ENCODE peak calls at places on chromosome X, in seven cellular contexts. F is upper lobe of right lung, V is RWPE1, U is spleen, T is right atrium auricular region, S is left ventricle myocardium inferior, I is endodermal cell. K is an unnamed sample.

GRCh38 chrX:106932492-106932923 is 12.3 kb downstream of the CLDN2 start:
- DNase-seq in F (no peak), V (no peak), U (no peak), T (no peak), S (no peak), I (no peak), K (no peak)

GRCh38 chrX:77899081-77899828 is at the start of gene COX7B:
- DNase-seq in F (no peak), V (peak; percentile 65), U (no peak), T (peak; percentile 71), S (no peak), I (peak; percentile 81), K (peak; percentile 41)

GRCh38 chrX:115952417-115953092 is 218.0 kb upstream of the AGTR2 start:
- DNase-seq in F (no peak), V (no peak), U (peak; percentile 73), T (no peak), S (no peak), I (no peak), K (no peak)

GRCh38 chrX:14398725-14399124 is 130.6 kb upstream of the GLRA2 start:
- DNase-seq in F (no peak), V (peak; percentile 47), U (no peak), T (no peak), S (no peak), I (no peak), K (no peak)

GRCh38 chrX:22300130-22300529 is 27.4 kb downstream of the CBLL2 start:
- DNase-seq in F (no peak), V (peak; percentile 39), U (no peak), T (no peak), S (no peak), I (no peak), K (no peak)

GRCh38 chrX:120309873-120310730 is 1.2 kb downstream of the TMEM255A start:
- DNase-seq in F (no peak), V (peak; percentile 53), U (no peak), T (no peak), S (no peak), I (peak; percentile 61), K (no peak)

GRCh38 chrX:104137496-104137895 is 19.3 kb downstream of the SLC25A53 start:
- DNase-seq in F (no peak), V (no peak), U (no peak), T (no peak), S (no peak), I (no peak), K (no peak)

GRCh38 chrX:112746812-112747630 is 67.3 kb upstream of the LHFPL1 start:
- DNase-seq in F (no peak), V (no peak), U (no peak), T (no peak), S (no peak), I (no peak), K (no peak)

GRCh38 chrX:9147631-9148189 is 113.8 kb upstream of the FAM9B start:
- DNase-seq in F (no peak), V (no peak), U (no peak), T (no peak), S (no peak), I (peak; percentile 69), K (no peak)

GRCh38 chrX:106933538-106933961 is 13.3 kb downstream of the CLDN2 start:
- DNase-seq in F (peak; percentile 65), V (no peak), U (no peak), T (no peak), S (peak; percentile 11), I (peak; percentile 70), K (no peak)

GRCh38 chrX:129876734-129877395 is 29.1 kb upstream of the UTP14A start:
- DNase-seq in F (no peak), V (no peak), U (no peak), T (no peak), S (no peak), I (peak; percentile 51), K (no peak)

GRCh38 chrX:31099536-31100090 is 27.8 kb upstream of the FTHL17 start:
- DNase-seq in F (no peak), V (no peak), U (no peak), T (no peak), S (no peak), I (no peak), K (no peak)

GRCh38 chrX:41490446-41490845 is 43.3 kb downstream of the NYX start:
- DNase-seq in F (no peak), V (no peak), U (no peak), T (no peak), S (no peak), I (no peak), K (no peak)

GRCh38 chrX:110204986-110205385 is 112.9 kb downstream of the AMMECR1 start:
- DNase-seq in F (no peak), V (no peak), U (no peak), T (no peak), S (no peak), I (no peak), K (no peak)

GRCh38 chrX:38220024-38220935 is at the start of gene SRPX:
- DNase-seq in F (peak; percentile 59), V (peak; percentile 30), U (peak; percentile 63), T (peak; percentile 67), S (peak; percentile 30), I (peak; percentile 76), K (peak; percentile 21)

GRCh38 chrX:71540801-71541545 is 8.1 kb downstream of the OGT start:
- DNase-seq in F (no peak), V (no peak), U (no peak), T (no peak), S (no peak), I (no peak), K (no peak)

GRCh38 chrX:41499195-41499594 is 52.1 kb downstream of the NYX start:
- DNase-seq in F (no peak), V (no peak), U (no peak), T (no peak), S (no peak), I (no peak), K (no peak)

GRCh38 chrX:30895331-30895730 is 6.3 kb upstream of the TAB3 start:
- DNase-seq in F (no peak), V (no peak), U (no peak), T (no peak), S (no peak), I (no peak), K (no peak)

GRCh38 chrX:43333543-43333942 is 322.6 kb upstream of the MAOA start:
- DNase-seq in F (no peak), V (no peak), U (no peak), T (no peak), S (no peak), I (no peak), K (no peak)
- TF ChIP-seq CTCF in F (peak; percentile 5), V (no peak), U (no peak), T (no peak), S (no peak), I (peak; percentile 67), K (peak; percentile 52)

GRCh38 chrX:29090811-29091210 is 503.6 kb downstream of the IL1RAPL1 start:
- DNase-seq in F (no peak), V (no peak), U (no peak), T (no peak), S (no peak), I (no peak), K (peak; percentile 6)
- TF ChIP-seq CTCF in F (no peak), V (peak; percentile 19), U (no peak), T (no peak), S (peak; percentile 57), I (peak; percentile 79), K (peak; percentile 70)

GRCh38 chrX:131830400-131831184 is 192.5 kb upstream of the STK26 start:
- DNase-seq in F (no peak), V (peak; percentile 1), U (peak; percentile 80), T (peak; percentile 79), S (peak; percentile 40), I (peak; percentile 93), K (peak; percentile 79)
- TF ChIP-seq CTCF in F (peak; percentile 39), V (no peak), U (peak; percentile 35), T (peak; percentile 66), S (peak; percentile 55), I (peak; percentile 92), K (peak; percentile 78)

GRCh38 chrX:40202456-40202855 is 104.7 kb upstream of the BCOR start:
- DNase-seq in F (no peak), V (no peak), U (no peak), T (no peak), S (no peak), I (no peak), K (no peak)

GRCh38 chrX:40205471-40205870 is 107.7 kb upstream of the BCOR start:
- DNase-seq in F (no peak), V (no peak), U (no peak), T (no peak), S (no peak), I (no peak), K (no peak)

GRCh38 chrX:40209951-40210617 is 112.3 kb upstream of the BCOR start:
- DNase-seq in F (no peak), V (peak; percentile 13), U (no peak), T (no peak), S (no peak), I (no peak), K (no peak)

GRCh38 chrX:40213092-40213491 is 115.3 kb upstream of the BCOR start:
- DNase-seq in F (no peak), V (no peak), U (peak; percentile 43), T (no peak), S (no peak), I (no peak), K (no peak)

GRCh38 chrX:40207626-40208025 is 109.9 kb upstream of the BCOR start:
- DNase-seq in F (no peak), V (no peak), U (no peak), T (no peak), S (no peak), I (no peak), K (no peak)
- TF ChIP-seq CTCF in F (no peak), V (no peak), U (no peak), T (no peak), S (no peak), I (no peak), K (no peak)

GRCh38 chrX:19332983-19333382 is 10.7 kb upstream of the PDHA1 start:
- DNase-seq in F (no peak), V (no peak), U (no peak), T (no peak), S (peak; percentile 52), I (peak; percentile 55), K (no peak)

GRCh38 chrX:19334945-19335626 is 8.6 kb upstream of the PDHA1 start:
- DNase-seq in F (no peak), V (no peak), U (no peak), T (no peak), S (no peak), I (peak; percentile 70), K (no peak)
- TF ChIP-seq CTCF in F (peak; percentile 13), V (no peak), U (peak; percentile 31), T (no peak), S (no peak), I (peak; percentile 84), K (peak; percentile 57)

GRCh38 chrX:117510453-117510852 is 606.2 kb downstream of the KLHL13 start:
- DNase-seq in F (no peak), V (peak; percentile 2), U (no peak), T (no peak), S (no peak), I (no peak), K (no peak)
- TF ChIP-seq CTCF in F (no peak), V (no peak), U (no peak), T (no peak), S (no peak), I (peak; percentile 86), K (peak; percentile 62)

DNA sequence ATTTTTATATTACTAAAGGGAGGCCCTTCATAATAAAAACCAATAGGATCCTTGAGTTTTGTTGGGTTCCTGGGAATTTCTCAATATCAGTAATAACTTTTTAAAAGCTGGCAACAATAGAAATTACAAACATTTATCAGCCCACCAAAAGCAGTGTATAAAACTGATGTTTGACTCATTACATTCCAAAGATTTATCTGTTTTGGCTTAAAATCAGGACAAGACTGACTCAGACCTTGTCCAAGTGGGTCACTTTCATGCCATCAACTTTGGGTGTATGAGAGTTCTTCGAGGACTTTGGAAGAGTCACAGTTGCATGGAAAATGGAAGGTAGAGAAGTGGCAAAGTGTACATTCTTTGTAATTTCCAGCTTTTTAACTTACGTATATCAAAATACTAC is 102.8 kb downstream of the FRMPD4 start:
- DNase-seq in F (no peak), V (no peak), U (no peak), T (no peak), S (no peak), I (no peak), K (no peak)
- TF ChIP-seq CTCF in F (no peak), V (no peak), U (no peak), T (no peak), S (no peak), I (no peak), K (no peak)